ENCODE peak calls at places on chromosomes 2 and 18, in seven cellular contexts. M is astrocyte, S is breast epithelium, U is spleen, T is IMR-90, X is tibial nerve, L is pancreas. H is an unnamed sample. For H3K36me3 and H3K9me3, the result is how much of the 10 kb centered on the place peaks cover.

GRCh38 chr18:42258301-42258965 is 303.4 kb downstream of the PIK3C3 start:
- DNase-seq in L (no peak), X (no peak), M (peak), T (no peak), S (no peak), U (no peak), H (no peak)

GRCh38 chr2:159807183-159808037 is 9.4 kb upstream of the CD302 start:
- DNase-seq in S (no peak), X (no peak), M (peak), L (no peak), T (peak), U (no peak), H (no peak)

GRCh38 chr2:47272031-47272864 is 117.1 kb upstream of the STPG4 start:
- DNase-seq in U (peak), T (peak), X (peak), S (peak), M (peak), L (peak), H (peak)

GRCh38 chr2:78147466-78147865 is 625.3 kb upstream of the LRRTM4 start:
- DNase-seq in S (peak), U (no peak), T (no peak), L (no peak), M (no peak), X (no peak), H (no peak)

GRCh38 chr2:67260348-67261277 is 136.5 kb upstream of the ETAA1 start:
- DNase-seq in X (peak), U (no peak), L (no peak), M (peak), T (peak), S (no peak), H (no peak)

GRCh38 chr2:147933931-147934330 is 86.6 kb downstream of the ORC4 start:
- DNase-seq in L (no peak), U (no peak), T (no peak), S (no peak), M (no peak), X (no peak), H (no peak)

GRCh38 chr2:30254692-30255015 is 23.3 kb downstream of the LBH start:
- DNase-seq in S (no peak), M (no peak), X (no peak), L (no peak), U (peak), T (no peak), H (no peak)

GRCh38 chr2:238974510-238975166 is 126.8 kb downstream of the TWIST2 start:
- DNase-seq in T (peak), U (no peak), S (peak), M (peak), X (no peak), L (no peak), H (no peak)

GRCh38 chr2:9140570-9141378 is 65.8 kb upstream of the ASAP2 start:
- DNase-seq in U (peak), M (peak), L (no peak), X (no peak), T (peak), S (no peak), H (no peak)

GRCh38 chr18:48036641-48037421 is 106.4 kb upstream of the SMAD2 start:
- DNase-seq in U (peak), M (no peak), S (no peak), L (no peak), T (no peak), X (no peak), H (no peak)

GRCh38 chr18:11411021-11411420 is 198.4 kb upstream of the SLC35G4 start:
- DNase-seq in L (no peak), S (no peak), U (no peak), M (no peak), T (peak), X (no peak), H (no peak)

GRCh38 chr18:55713707-55714106 is 125.7 kb upstream of the TCF4 start:
- DNase-seq in T (no peak), L (no peak), U (no peak), X (no peak), S (no peak), M (no peak), H (no peak)

GRCh38 chr2:121530563-121531334 is at the start of gene RNU4ATAC:
- DNase-seq in U (peak), M (peak), L (peak), S (peak), X (peak), T (peak), H (peak)

GRCh38 chr2:11410101-11410500 is 55.9 kb downstream of the E2F6 start:
- DNase-seq in X (no peak), M (no peak), S (no peak), L (no peak), U (no peak), T (no peak), H (no peak)

GRCh38 chr2:21146638-21147037 is 22.9 kb downstream of the TDRD15 start:
- DNase-seq in U (no peak), M (no peak), L (no peak), S (no peak), X (no peak), T (no peak), H (no peak)

GRCh38 chr2:79327460-79327859 is 167.9 kb upstream of the REG3A start:
- DNase-seq in S (no peak), T (no peak), M (no peak), X (no peak), U (no peak), L (no peak), H (no peak)

GRCh38 chr2:42513252-42513918 is 19.6 kb upstream of the KCNG3 start:
- DNase-seq in U (no peak), X (no peak), M (peak), S (no peak), T (peak), L (no peak), H (no peak)

GRCh38 chr2:105099153-105099552 is 61.3 kb downstream of the MRPS9 start:
- DNase-seq in X (no peak), T (no peak), U (no peak), L (no peak), M (no peak), S (no peak), H (no peak)

GRCh38 chr2:159584796-159585195 is 31.6 kb downstream of the BAZ2B start:
- DNase-seq in X (no peak), T (no peak), S (no peak), U (no peak), M (no peak), L (no peak), H (no peak)

GRCh38 chr2:68318686-68319396 is 908 bp downstream of the CNRIP1 start:
- DNase-seq in M (no peak), S (no peak), L (peak), U (peak), X (no peak), T (no peak), H (no peak)

GRCh38 chr2:151138507-151138906 is 123.2 kb downstream of the RBM43 start:
- DNase-seq in M (peak), L (no peak), S (no peak), X (no peak), T (peak), U (no peak), H (no peak)

GRCh38 chr18:3584897-3585460 is 135.0 kb downstream of the TGIF1 start:
- DNase-seq in L (no peak), M (no peak), X (no peak), T (no peak), U (no peak), S (no peak), H (no peak)

GRCh38 chr2:11667866-11668637 is 1.9 kb downstream of the NTSR2 start:
- DNase-seq in X (no peak), S (no peak), T (no peak), U (no peak), L (no peak), M (no peak), H (no peak)

GRCh38 chr2:219616550-219616949 is 10.9 kb upstream of the SLC4A3 start:
- DNase-seq in S (no peak), X (no peak), M (no peak), T (no peak), L (no peak), U (peak), H (no peak)

GRCh38 chr2:130875935-130876334 is 39.2 kb downstream of the ARHGEF4 start:
- DNase-seq in M (no peak), T (no peak), U (no peak), L (no peak), X (no peak), S (no peak), H (peak)

GRCh38 chr2:96389728-96390127 is 54.2 kb downstream of the NCAPH start:
- DNase-seq in U (no peak), X (no peak), M (no peak), L (no peak), T (no peak), S (no peak), H (peak)

GRCh38 chr2:126664234-126664633 is 8.3 kb downstream of the GYPC start:
- DNase-seq in U (no peak), T (no peak), L (no peak), X (no peak), S (no peak), M (no peak), H (no peak)
- H3K36me3 ChIP-seq in U (under half), T (under half), L (under half), X (under half), S (under half), M (under half), H (under half)

DNA sequence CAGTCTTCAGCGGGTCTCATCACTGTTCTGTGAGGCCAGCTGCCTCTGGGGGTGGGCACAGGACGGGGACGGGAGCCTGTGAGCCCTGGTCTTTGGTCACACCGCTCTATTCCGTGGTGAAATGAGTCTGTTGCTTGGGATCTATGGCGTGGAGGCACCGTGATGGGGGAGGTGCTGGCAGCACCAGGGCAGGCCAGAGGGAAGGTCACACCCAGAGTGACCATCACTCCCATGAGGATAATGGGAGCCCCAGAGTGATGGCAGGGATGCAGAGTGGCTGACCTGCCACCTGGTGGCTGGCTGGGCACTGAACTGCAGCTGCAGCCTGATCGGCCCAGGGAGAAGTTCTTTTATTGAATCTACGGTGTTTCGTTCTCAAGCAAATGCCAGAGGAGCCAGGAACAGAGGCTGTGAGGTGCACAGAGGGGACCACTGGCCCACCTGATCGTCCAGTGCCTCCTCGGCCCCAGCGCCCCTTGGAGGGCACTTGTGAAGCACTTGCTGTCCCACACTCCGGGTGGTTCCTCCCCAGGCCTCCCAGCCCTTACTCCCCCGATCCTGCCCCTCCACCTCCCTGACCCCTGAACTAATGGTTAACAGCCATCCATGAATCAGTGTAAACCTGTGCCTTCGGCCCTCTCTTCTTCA is 17.9 kb downstream of the KCNIP3 start:
- DNase-seq in L (peak), M (no peak), T (peak), U (peak), X (no peak), S (peak), H (no peak)
- H3K9me3 ChIP-seq in L (under half), M (under half), T (under half), U (under half), X (under half), S (under half), H (under half)

DNA sequence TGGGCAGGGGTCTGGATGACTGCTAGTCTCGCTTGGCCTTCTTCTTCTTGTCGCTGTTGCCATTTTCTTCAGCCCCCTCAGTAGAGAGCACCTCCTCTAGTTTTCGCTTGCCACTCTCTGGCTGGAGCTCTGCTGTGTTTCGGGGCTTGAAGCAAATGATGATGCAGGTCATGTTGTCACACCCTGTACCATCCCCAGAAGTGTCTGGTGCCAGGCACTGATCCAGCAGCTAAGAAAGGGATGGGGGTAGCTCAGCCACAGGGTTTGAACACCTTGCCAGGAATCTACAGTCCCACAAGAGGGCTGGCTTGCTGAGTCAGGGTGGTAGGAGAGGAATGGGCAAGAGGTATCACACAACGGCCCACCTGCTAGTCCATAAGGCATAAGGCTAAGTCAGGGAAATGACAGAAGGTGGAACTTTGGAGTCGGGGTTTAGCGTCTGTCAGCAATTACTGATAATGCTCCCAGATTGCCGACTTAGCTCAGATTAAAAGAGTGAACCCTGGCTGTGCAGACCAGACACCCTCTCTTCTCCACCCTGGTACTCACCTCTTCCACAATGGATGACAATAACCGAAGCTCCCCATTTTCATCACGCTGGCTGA is 1.1 kb upstream of the ZNF513 start:
- DNase-seq in X (no peak), T (no peak), S (no peak), M (no peak), U (no peak), L (no peak), H (no peak)
- H3K36me3 ChIP-seq in X (half or more), T (half or more), S (under half), M (under half), U (half or more), L (under half), H (half or more)

DNA sequence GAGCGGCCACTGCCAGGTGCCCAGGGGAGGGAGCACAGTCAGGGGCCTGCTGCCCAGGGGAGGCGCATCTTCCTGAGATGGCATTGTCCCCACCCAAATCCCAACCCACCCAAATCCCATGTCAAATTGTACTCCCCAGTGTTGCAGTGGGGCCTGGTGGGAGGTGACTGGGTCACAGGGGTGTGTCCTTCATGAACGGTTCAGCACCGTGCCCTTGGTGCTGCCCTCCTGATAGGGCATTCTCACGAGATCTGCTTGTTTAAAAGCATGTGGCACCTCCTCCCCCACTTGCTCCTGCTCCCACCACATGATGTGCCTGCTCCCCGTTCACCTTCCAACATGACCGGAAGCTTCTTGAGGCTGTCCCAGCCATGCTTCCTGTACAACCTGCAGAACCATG is 27.6 kb downstream of the ANKMY1 start:
- DNase-seq in L (peak), T (no peak), U (peak), X (no peak), S (no peak), M (no peak), H (no peak)
- H3K9me3 ChIP-seq in L (under half), T (under half), U (under half), X (under half), S (under half), M (under half), H (under half)

GRCh38 chr2:148947299-148947698 is 72.3 kb downstream of the KIF5C start:
- DNase-seq in L (no peak), X (no peak), U (no peak), S (no peak), M (no peak), T (no peak), H (no peak)

GRCh38 chr2:148954536-148954935 is 79.5 kb downstream of the KIF5C start:
- DNase-seq in U (no peak), X (no peak), T (no peak), S (no peak), M (no peak), L (no peak), H (no peak)

GRCh38 chr2:148944536-148944935 is 69.5 kb downstream of the KIF5C start:
- DNase-seq in X (no peak), U (no peak), L (no peak), T (no peak), S (no peak), M (no peak), H (no peak)

DNA sequence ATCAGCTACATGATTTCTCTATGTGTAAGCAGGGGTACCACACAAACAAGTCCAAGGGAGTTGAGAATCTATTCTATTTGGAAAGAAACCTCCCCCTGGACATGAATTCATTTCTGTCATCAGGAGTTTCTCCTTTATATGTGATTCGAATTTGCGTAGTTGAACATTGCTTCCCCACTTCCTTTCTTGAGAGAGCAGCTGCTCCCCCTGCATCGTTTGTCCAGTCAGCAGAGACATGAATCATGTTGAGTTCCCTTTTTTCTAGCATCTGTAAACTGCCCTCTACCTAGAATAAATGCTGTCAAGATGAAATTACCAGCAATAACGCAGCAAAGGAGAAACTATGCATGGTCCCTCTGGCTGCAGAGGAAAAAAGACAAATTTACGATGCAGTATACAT is 73.8 kb downstream of the KIF5C start:
- DNase-seq in X (no peak), M (no peak), L (no peak), T (no peak), S (no peak), U (no peak), H (no peak)
- H3K36me3 ChIP-seq in X (under half), M (under half), L (under half), T (under half), S (under half), U (under half), H (under half)

DNA sequence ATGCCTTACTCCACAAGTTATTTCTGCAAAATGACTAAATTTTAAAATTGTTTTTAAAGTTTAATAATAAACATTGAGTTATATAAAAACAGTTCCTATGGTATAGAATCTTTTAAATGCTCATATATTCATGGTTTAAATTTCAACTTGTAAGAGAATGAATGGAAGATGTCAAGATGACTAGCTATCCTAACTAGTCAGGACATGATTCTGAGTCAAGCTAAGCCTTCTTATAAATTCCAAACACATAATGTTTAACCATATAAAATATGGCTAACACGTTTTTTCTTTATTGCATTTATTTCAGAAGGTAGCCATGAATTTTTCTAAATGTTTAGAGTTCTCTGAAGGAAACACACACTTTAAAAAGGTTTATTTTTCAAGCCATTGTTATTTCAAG is 320.4 kb downstream of the CBLN2 start:
- DNase-seq in U (no peak), S (no peak), X (no peak), M (no peak), L (no peak), T (no peak), H (no peak)
- H3K9me3 ChIP-seq in U (under half), S (under half), X (under half), M (under half), L (under half), T (under half), H (under half)

GRCh38 chr18:22951823-22952222 is 18.7 kb downstream of the RBBP8 start:
- DNase-seq in L (no peak), X (no peak), S (no peak), M (no peak), T (no peak), U (no peak), H (no peak)
- H3K36me3 ChIP-seq in L (under half), X (half or more), S (under half), M (under half), T (under half), U (under half), H (under half)